ENCODE peak calls at places on chromosome 20, in four cellular contexts. E is GM23248, Q is PC-3, I is mammary epithelial cell. Z is an unnamed sample.
A peak's percentile ranks its signal among the peaks of the same experiment; 100 is the strongest.

GRCh38 chr20:45469336-45470261 is at the start of gene WFDC2:
- DNase-seq in I (no peak), Q (no peak), E (no peak), Z (no peak)

GRCh38 chr20:58870293-58871014 is 17.9 kb downstream of the GNAS start:
- DNase-seq in E (peak; percentile 71), Q (peak; percentile 91), I (peak; percentile 35), Z (no peak)

GRCh38 chr20:14720251-14720650 is 382.8 kb upstream of the FLRT3 start:
- DNase-seq in E (no peak), I (no peak), Q (peak; percentile 52), Z (no peak)

GRCh38 chr20:56628015-56628872 is 862 bp upstream of the TFAP2C start:
- DNase-seq in I (no peak), Q (peak; percentile 45), E (peak; percentile 66), Z (no peak)

GRCh38 chr20:39778431-39778830 is 816.3 kb downstream of the DHX35 start:
- DNase-seq in E (no peak), Q (no peak), I (no peak), Z (no peak)

GRCh38 chr20:60100780-60101179 is 142.6 kb downstream of the CDH26 start:
- DNase-seq in I (no peak), E (no peak), Q (no peak), Z (no peak)

GRCh38 chr20:60877071-60877470 is 375.0 kb upstream of the CDH4 start:
- DNase-seq in E (no peak), I (no peak), Q (no peak), Z (no peak)

GRCh38 chr20:38697306-38697705 is 27.0 kb upstream of the SLC32A1 start:
- DNase-seq in Q (no peak), E (no peak), I (no peak), Z (no peak)

GRCh38 chr20:38181207-38181693 is 16.2 kb upstream of the TGM2 start:
- DNase-seq in I (no peak), Q (peak; percentile 36), E (no peak), Z (no peak)

GRCh38 chr20:21182832-21183563 is 57.1 kb downstream of the KIZ start:
- DNase-seq in Q (peak; percentile 96), I (peak; percentile 72), E (peak; percentile 94), Z (no peak)

GRCh38 chr20:4998160-4998651 is 3.1 kb downstream of the SLC23A2 start:
- DNase-seq in I (no peak), Q (peak; percentile 13), E (peak; percentile 13), Z (no peak)

GRCh38 chr20:61980647-61981583 is 84.8 kb downstream of the TAF4 start:
- DNase-seq in Q (peak; percentile 66), I (no peak), E (peak; percentile 24), Z (no peak)

GRCh38 chr20:4135385-4136077 is 120.2 kb upstream of the RNF24 start:
- DNase-seq in Q (peak; percentile 99), I (peak; percentile 97), E (peak; percentile 99), Z (peak; percentile 72)

GRCh38 chr20:23612385-23612784 is 6.7 kb upstream of the CST9 start:
- DNase-seq in I (no peak), E (no peak), Q (no peak), Z (no peak)

GRCh38 chr20:46739441-46740213 is 30.2 kb downstream of the SLC2A10 start:
- DNase-seq in Q (peak; percentile 89), E (peak; percentile 18), I (peak; percentile 70), Z (no peak)

GRCh38 chr20:60010689-60011417 is 52.6 kb downstream of the CDH26 start:
- DNase-seq in I (no peak), Q (no peak), E (no peak), Z (no peak)

GRCh38 chr20:57264151-57264792 is 2.2 kb downstream of the BMP7 start:
- DNase-seq in E (no peak), Q (no peak), I (no peak), Z (no peak)

GRCh38 chr20:18712877-18713276 is 100.7 kb upstream of the SCP2D1 start:
- DNase-seq in I (no peak), E (no peak), Q (no peak), Z (no peak)

GRCh38 chr20:25328954-25329498 is 61.6 kb downstream of the ABHD12 start:
- DNase-seq in Q (no peak), I (no peak), E (no peak), Z (no peak)

GRCh38 chr20:63517376-63518309 is 2.9 kb upstream of the PPDPF start:
- DNase-seq in E (no peak), Q (no peak), I (no peak), Z (no peak)

GRCh38 chr20:62938105-62938888 is at the start of gene GID8:
- DNase-seq in Q (peak; percentile 39), I (peak; percentile 48), E (peak; percentile 86), Z (no peak)

GRCh38 chr20:44068780-44069191 is 118.2 kb downstream of the JPH2 start:
- DNase-seq in E (no peak), I (no peak), Q (no peak), Z (no peak)

GRCh38 chr20:13510837-13511488 is 127.8 kb downstream of the TASP1 start:
- DNase-seq in E (peak; percentile 70), I (no peak), Q (no peak), Z (no peak)

GRCh38 chr20:44035924-44036323 is 121.3 kb downstream of the TOX2 start:
- DNase-seq in E (no peak), I (no peak), Q (no peak), Z (no peak)

GRCh38 chr20:10987651-10988383 is 314.0 kb upstream of the JAG1 start:
- DNase-seq in E (no peak), I (peak; percentile 87), Q (peak; percentile 34), Z (peak; percentile 56)

GRCh38 chr20:61639200-61639599 is 387.1 kb downstream of the CDH4 start:
- DNase-seq in E (peak; percentile 48), I (peak; percentile 23), Q (no peak), Z (no peak)

GRCh38 chr20:10282930-10283556 is 64.4 kb downstream of the SNAP25 start:
- DNase-seq in Q (peak; percentile 43), E (peak; percentile 50), I (peak; percentile 1), Z (no peak)

GRCh38 chr20:44650777-44651493 is 564 bp downstream of the ADA start:
- DNase-seq in I (no peak), Q (no peak), E (peak; percentile 18), Z (no peak)

GRCh38 chr20:23435675-23436539 is 3.6 kb upstream of the CSTL1 start:
- DNase-seq in I (no peak), Q (no peak), E (no peak), Z (no peak)

GRCh38 chr20:13995841-13996240 is 525 bp downstream of the MACROD2 start:
- DNase-seq in Q (peak; percentile 61), I (peak; percentile 41), E (peak; percentile 54), Z (no peak)

GRCh38 chr20:21027569-21027968 is 78.6 kb downstream of the LINC00237 start:
- DNase-seq in I (no peak), E (peak; percentile 23), Q (peak; percentile 73), Z (no peak)

GRCh38 chr20:63567382-63568169 is 6.5 kb downstream of the HELZ2 start:
- DNase-seq in Q (no peak), E (no peak), I (no peak), Z (no peak)

GRCh38 chr20:29319725-29320124 is 1937.7 kb upstream of the DEFB115 start:
- DNase-seq in E (no peak), Q (no peak), I (no peak), Z (no peak)

GRCh38 chr20:35286077-35286898 is 1.7 kb upstream of the EIF6 start:
- DNase-seq in Q (no peak), I (no peak), E (no peak), Z (no peak)

GRCh38 chr20:22217712-22218352 is 366.5 kb downstream of the FOXA2 start:
- DNase-seq in Q (no peak), E (no peak), I (no peak), Z (no peak)

GRCh38 chr20:33004141-33004751 is at the start of gene SUN5:
- DNase-seq in Q (no peak), I (no peak), E (no peak), Z (no peak)
- H3K9ac ChIP-seq in Q (no peak within 1 kb of the TSS), I (no peak within 1 kb of the TSS), E (no peak within 1 kb of the TSS), Z (no peak within 1 kb of the TSS)

GRCh38 chr20:53656653-53657288 is 63.1 kb upstream of the ZNF217 start:
- DNase-seq in Q (peak; percentile 39), E (peak; percentile 84), I (peak; percentile 39), Z (no peak)

GRCh38 chr20:53657732-53658131 is 64.1 kb upstream of the ZNF217 start:
- DNase-seq in I (no peak), E (no peak), Q (no peak), Z (no peak)

GRCh38 chr20:53657289-53657678 is 63.6 kb upstream of the ZNF217 start:
- DNase-seq in E (peak; percentile 19), Q (no peak), I (no peak), Z (no peak)

GRCh38 chr20:53654932-53655674 is 61.5 kb upstream of the ZNF217 start:
- DNase-seq in E (peak; percentile 26), Q (peak; percentile 33), I (no peak), Z (no peak)

DNA sequence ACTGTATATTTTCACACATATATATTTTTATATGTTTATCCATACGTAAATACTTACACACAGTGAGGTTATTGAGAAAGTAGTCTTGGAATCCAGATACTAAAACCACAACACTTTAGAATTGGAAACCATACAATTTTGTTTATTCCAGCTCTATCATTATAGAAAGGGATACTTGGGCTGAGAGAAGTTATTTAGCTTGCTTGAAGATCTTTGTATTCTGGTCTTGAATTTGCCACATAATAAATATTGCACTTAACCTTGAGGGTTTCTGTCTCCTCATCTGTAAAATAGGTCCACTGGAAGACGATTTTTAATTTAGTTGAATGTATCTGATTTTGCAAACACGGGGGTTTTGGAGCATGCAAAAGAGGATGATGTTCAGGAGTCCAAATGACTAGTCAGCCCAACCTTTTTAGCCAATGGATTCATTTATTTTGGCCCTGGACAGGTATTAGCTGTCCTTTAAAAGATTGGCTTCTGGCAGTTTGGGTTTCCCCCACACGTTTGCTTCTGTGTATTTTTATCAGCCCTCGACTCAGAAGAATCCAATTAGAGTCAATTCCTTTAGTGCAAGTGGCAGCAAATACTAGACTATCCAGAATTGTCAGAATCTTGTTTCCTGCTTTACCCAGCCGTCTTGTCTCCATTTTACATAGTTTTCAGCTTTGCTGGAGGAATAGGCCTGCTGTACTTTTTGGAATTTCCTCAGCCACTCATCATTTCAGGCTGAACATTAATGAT is 62.4 kb upstream of the ZNF217 start:
- DNase-seq in Q (peak; percentile 49), E (peak; percentile 68), I (peak; percentile 31), Z (no peak)
- H2AFZ ChIP-seq in Q (peak overlapping the region; percentile 50), E (peak overlapping the region; percentile 18), I (no peak overlapping the region), Z (peak overlapping the region; percentile 78)

GRCh38 chr20:8633366-8633765 is 435.5 kb upstream of the PLCB4 start:
- DNase-seq in E (peak; percentile 71), Q (peak; percentile 16), I (no peak), Z (no peak)
- H3K9ac ChIP-seq in E (no peak overlapping the region), Q (no peak overlapping the region), I (no peak overlapping the region), Z (no peak overlapping the region)

GRCh38 chr20:51398552-51398951 is 144.0 kb downstream of the NFATC2 start:
- DNase-seq in I (no peak), E (no peak), Q (no peak), Z (no peak)

GRCh38 chr20:51398083-51398482 is 144.4 kb downstream of the NFATC2 start:
- DNase-seq in I (no peak), E (no peak), Q (no peak), Z (no peak)

GRCh38 chr20:51402201-51402600 is 140.3 kb downstream of the NFATC2 start:
- DNase-seq in E (no peak), Q (no peak), I (no peak), Z (no peak)

GRCh38 chr20:51399138-51399890 is 143.2 kb downstream of the NFATC2 start:
- DNase-seq in E (no peak), I (no peak), Q (no peak), Z (no peak)

GRCh38 chr20:51400051-51400926 is 142.2 kb downstream of the NFATC2 start:
- DNase-seq in Q (no peak), I (no peak), E (no peak), Z (no peak)
- H2AFZ ChIP-seq in Q (no peak overlapping the region), I (no peak overlapping the region), E (no peak overlapping the region), Z (no peak overlapping the region)

Z was measured in keratinocyte.